ENCODE peak calls at places on chromosomes 3 and 15, in five cellular contexts. One of them, this sample, is unnamed.

GRCh38 chr3:187900961-187901755 is 155.9 kb upstream of the BCL6 start:
- DNase-seq in stimulated activated CD8-positive, alpha-beta memory T cell treated with anti-CD3 and anti-CD28 coated beads, Interleukin-4, amount 100 ng/mL, for 4 hours: no peak
- DNase-seq in sciatic nerve: no peak
- DNase-seq in SJSA1: no peak
- DNase-seq in WTC11: no peak
- DNase-seq in this sample: no peak

GRCh38 chr3:163863146-163863545 is 1215.2 kb downstream of the SI start:
- DNase-seq in stimulated activated CD8-positive, alpha-beta memory T cell treated with anti-CD3 and anti-CD28 coated beads, Interleukin-4, amount 100 ng/mL, for 4 hours: no peak
- DNase-seq in SJSA1: no peak
- DNase-seq in sciatic nerve: no peak
- DNase-seq in WTC11: no peak
- DNase-seq in this sample: no peak

GRCh38 chr15:74228723-74229081 is 7.4 kb upstream of the CCDC33 start:
- DNase-seq in stimulated activated CD8-positive, alpha-beta memory T cell treated with anti-CD3 and anti-CD28 coated beads, Interleukin-4, amount 100 ng/mL, for 4 hours: no peak
- DNase-seq in WTC11: peak
- DNase-seq in sciatic nerve: no peak
- DNase-seq in SJSA1: no peak
- DNase-seq in this sample: no peak

GRCh38 chr3:4972652-4973643 is 6.3 kb upstream of the BHLHE40 start:
- DNase-seq in WTC11: no peak
- DNase-seq in stimulated activated CD8-positive, alpha-beta memory T cell treated with anti-CD3 and anti-CD28 coated beads, Interleukin-4, amount 100 ng/mL, for 4 hours: no peak
- DNase-seq in sciatic nerve: no peak
- DNase-seq in SJSA1: no peak
- DNase-seq in this sample: no peak

GRCh38 chr3:84077479-84077878 is 881.3 kb upstream of the CADM2 start:
- DNase-seq in stimulated activated CD8-positive, alpha-beta memory T cell treated with anti-CD3 and anti-CD28 coated beads, Interleukin-4, amount 100 ng/mL, for 4 hours: no peak
- DNase-seq in sciatic nerve: no peak
- DNase-seq in WTC11: no peak
- DNase-seq in SJSA1: no peak
- DNase-seq in this sample: no peak

GRCh38 chr3:45507820-45508317 is 86.7 kb upstream of the LIMD1 start:
- DNase-seq in stimulated activated CD8-positive, alpha-beta memory T cell treated with anti-CD3 and anti-CD28 coated beads, Interleukin-4, amount 100 ng/mL, for 4 hours: no peak
- DNase-seq in WTC11: peak
- DNase-seq in sciatic nerve: no peak
- DNase-seq in SJSA1: peak
- DNase-seq in this sample: no peak

GRCh38 chr15:70093481-70094309 is 4.0 kb downstream of the TLE3 start:
- DNase-seq in SJSA1: no peak
- DNase-seq in sciatic nerve: no peak
- DNase-seq in stimulated activated CD8-positive, alpha-beta memory T cell treated with anti-CD3 and anti-CD28 coated beads, Interleukin-4, amount 100 ng/mL, for 4 hours: no peak
- DNase-seq in WTC11: no peak
- DNase-seq in this sample: no peak

GRCh38 chr3:186162221-186162620 is 53.3 kb upstream of the ETV5 start:
- DNase-seq in WTC11: no peak
- DNase-seq in sciatic nerve: no peak
- DNase-seq in SJSA1: no peak
- DNase-seq in stimulated activated CD8-positive, alpha-beta memory T cell treated with anti-CD3 and anti-CD28 coated beads, Interleukin-4, amount 100 ng/mL, for 4 hours: no peak
- DNase-seq in this sample: no peak

GRCh38 chr15:57205999-57206398 is 170.3 kb upstream of the CGNL1 start:
- DNase-seq in WTC11: no peak
- DNase-seq in SJSA1: no peak
- DNase-seq in stimulated activated CD8-positive, alpha-beta memory T cell treated with anti-CD3 and anti-CD28 coated beads, Interleukin-4, amount 100 ng/mL, for 4 hours: no peak
- DNase-seq in sciatic nerve: no peak
- DNase-seq in this sample: no peak

GRCh38 chr3:164332856-164333802 is 745.2 kb downstream of the SI start:
- DNase-seq in stimulated activated CD8-positive, alpha-beta memory T cell treated with anti-CD3 and anti-CD28 coated beads, Interleukin-4, amount 100 ng/mL, for 4 hours: no peak
- DNase-seq in sciatic nerve: no peak
- DNase-seq in WTC11: no peak
- DNase-seq in SJSA1: no peak
- DNase-seq in this sample: no peak

GRCh38 chr3:17111556-17111955 is 226.8 kb downstream of the PLCL2 start:
- DNase-seq in WTC11: no peak
- DNase-seq in stimulated activated CD8-positive, alpha-beta memory T cell treated with anti-CD3 and anti-CD28 coated beads, Interleukin-4, amount 100 ng/mL, for 4 hours: no peak
- DNase-seq in SJSA1: no peak
- DNase-seq in sciatic nerve: no peak
- DNase-seq in this sample: no peak

GRCh38 chr3:141845407-141846049 is 30.9 kb upstream of the ATP1B3 start:
- DNase-seq in stimulated activated CD8-positive, alpha-beta memory T cell treated with anti-CD3 and anti-CD28 coated beads, Interleukin-4, amount 100 ng/mL, for 4 hours: no peak
- DNase-seq in sciatic nerve: no peak
- DNase-seq in SJSA1: no peak
- DNase-seq in WTC11: peak
- DNase-seq in this sample: no peak

GRCh38 chr3:189995129-189995528 is 125.6 kb downstream of the P3H2 start:
- DNase-seq in SJSA1: no peak
- DNase-seq in sciatic nerve: no peak
- DNase-seq in WTC11: peak
- DNase-seq in stimulated activated CD8-positive, alpha-beta memory T cell treated with anti-CD3 and anti-CD28 coated beads, Interleukin-4, amount 100 ng/mL, for 4 hours: no peak
- DNase-seq in this sample: no peak

GRCh38 chr3:112013058-112013783 is 14.5 kb downstream of the TAGLN3 start:
- DNase-seq in SJSA1: peak
- DNase-seq in stimulated activated CD8-positive, alpha-beta memory T cell treated with anti-CD3 and anti-CD28 coated beads, Interleukin-4, amount 100 ng/mL, for 4 hours: peak
- DNase-seq in WTC11: peak
- DNase-seq in sciatic nerve: peak
- DNase-seq in this sample: peak

GRCh38 chr3:67601919-67602608 is 52.3 kb downstream of the SUCLG2 start:
- DNase-seq in SJSA1: no peak
- DNase-seq in stimulated activated CD8-positive, alpha-beta memory T cell treated with anti-CD3 and anti-CD28 coated beads, Interleukin-4, amount 100 ng/mL, for 4 hours: no peak
- DNase-seq in sciatic nerve: no peak
- DNase-seq in WTC11: no peak
- DNase-seq in this sample: no peak

GRCh38 chr3:195063596-195064193 is 207.3 kb downstream of the XXYLT1 start:
- DNase-seq in stimulated activated CD8-positive, alpha-beta memory T cell treated with anti-CD3 and anti-CD28 coated beads, Interleukin-4, amount 100 ng/mL, for 4 hours: no peak
- DNase-seq in SJSA1: no peak
- DNase-seq in sciatic nerve: no peak
- DNase-seq in WTC11: no peak
- DNase-seq in this sample: no peak

GRCh38 chr3:125058959-125059358 is 3.2 kb upstream of the HEG1 start:
- DNase-seq in SJSA1: no peak
- DNase-seq in WTC11: no peak
- DNase-seq in sciatic nerve: no peak
- DNase-seq in stimulated activated CD8-positive, alpha-beta memory T cell treated with anti-CD3 and anti-CD28 coated beads, Interleukin-4, amount 100 ng/mL, for 4 hours: no peak
- DNase-seq in this sample: no peak

GRCh38 chr15:43150171-43150929 is 17.0 kb downstream of the TMEM62 start:
- DNase-seq in stimulated activated CD8-positive, alpha-beta memory T cell treated with anti-CD3 and anti-CD28 coated beads, Interleukin-4, amount 100 ng/mL, for 4 hours: no peak
- DNase-seq in WTC11: no peak
- DNase-seq in sciatic nerve: no peak
- DNase-seq in SJSA1: peak
- DNase-seq in this sample: no peak

GRCh38 chr15:101305820-101306255 is 10.8 kb upstream of the SNRPA1 start:
- DNase-seq in stimulated activated CD8-positive, alpha-beta memory T cell treated with anti-CD3 and anti-CD28 coated beads, Interleukin-4, amount 100 ng/mL, for 4 hours: no peak
- DNase-seq in SJSA1: no peak
- DNase-seq in WTC11: no peak
- DNase-seq in sciatic nerve: peak
- DNase-seq in this sample: no peak

GRCh38 chr15:62248277-62248974 is 83.3 kb upstream of the C2CD4B start:
- DNase-seq in WTC11: no peak
- DNase-seq in sciatic nerve: no peak
- DNase-seq in stimulated activated CD8-positive, alpha-beta memory T cell treated with anti-CD3 and anti-CD28 coated beads, Interleukin-4, amount 100 ng/mL, for 4 hours: no peak
- DNase-seq in SJSA1: no peak
- DNase-seq in this sample: no peak

This sample was measured in sigmoid colon.